ENCODE peak calls at places on chromosomes 12 and 14, in ten cellular contexts. C is CD4-positive, CD25-positive, alpha-beta regulatory T cell; A is mammary epithelial cell; H is RWPE2; X is dorsolateral prefrontal cortex; L is mesenchymal stem cell; E is prostate gland; F is effector memory CD4-positive, alpha-beta T cell; K is CD8-positive, alpha-beta memory T cell; P is tibial artery. D is an unnamed sample. For H3K27me3, the result is how much of the 10 kb centered on the place peaks cover.

GRCh38 chr12:120394483-120395367 is 25.8 kb upstream of the MSI1 start:
- DNase-seq in C (no peak), A (peak), H (no peak), X (no peak), L (no peak), E (peak), F (no peak), K (no peak), P (no peak), D (no peak)

GRCh38 chr12:49253033-49253623 is 11.8 kb upstream of the TUBA1C start:
- DNase-seq in C (no peak), A (peak), H (no peak), X (no peak), L (no peak), E (no peak), F (no peak), K (no peak), P (no peak), D (no peak)

GRCh38 chr14:49867831-49868719 is 15.5 kb upstream of the NEMF start:
- DNase-seq in C (peak), A (peak), H (peak), X (peak), L (peak), E (peak), F (peak), K (peak), P (peak), D (peak)

GRCh38 chr12:120978296-120979219 is at the start of gene HNF1A:
- DNase-seq in C (no peak), A (no peak), H (no peak), X (no peak), L (no peak), E (no peak), F (no peak), K (no peak), P (no peak), D (no peak)

GRCh38 chr14:23061995-23062394 is 4.7 kb upstream of the CDH24 start:
- DNase-seq in C (no peak), A (peak), H (peak), X (no peak), L (peak), E (peak), F (no peak), K (no peak), P (peak), D (no peak)

GRCh38 chr12:132955094-132955932 is 793 bp downstream of the ZNF605 start:
- DNase-seq in C (peak), A (peak), H (no peak), X (peak), L (peak), E (no peak), F (no peak), K (no peak), P (no peak), D (no peak)

GRCh38 chr14:31921251-31921650 is 155.9 kb upstream of the ARHGAP5 start:
- DNase-seq in C (no peak), A (no peak), H (no peak), X (no peak), L (no peak), E (no peak), F (no peak), K (no peak), P (no peak), D (no peak)

GRCh38 chr14:81434230-81434629 is 34.1 kb upstream of the STON2 start:
- DNase-seq in C (no peak), A (no peak), H (no peak), X (no peak), L (no peak), E (no peak), F (no peak), K (no peak), P (no peak), D (no peak)

GRCh38 chr12:26473291-26473690 is 277.9 kb downstream of the SSPN start:
- DNase-seq in C (no peak), A (peak), H (no peak), X (no peak), L (no peak), E (no peak), F (no peak), K (no peak), P (no peak), D (no peak)

GRCh38 chr12:48831257-48831656 is 13.0 kb downstream of the CACNB3 start:
- DNase-seq in C (no peak), A (no peak), H (no peak), X (no peak), L (no peak), E (no peak), F (no peak), K (no peak), P (no peak), D (no peak)

GRCh38 chr12:106442575-106442974 is 85.0 kb downstream of the POLR3B start:
- DNase-seq in C (no peak), A (peak), H (no peak), X (no peak), L (no peak), E (no peak), F (no peak), K (no peak), P (no peak), D (no peak)

GRCh38 chr14:74610866-74611671 is 968 bp downstream of the LTBP2 start:
- DNase-seq in C (peak), A (peak), H (peak), X (no peak), L (no peak), E (no peak), F (no peak), K (no peak), P (peak), D (no peak)

GRCh38 chr12:55745361-55746146 is 2.6 kb downstream of the GDF11 start:
- DNase-seq in C (no peak), A (no peak), H (no peak), X (no peak), L (peak), E (no peak), F (no peak), K (no peak), P (no peak), D (no peak)

GRCh38 chr12:97323154-97323553 is 139.4 kb upstream of the RMST start:
- DNase-seq in C (no peak), A (no peak), H (no peak), X (no peak), L (no peak), E (peak), F (no peak), K (no peak), P (no peak), D (no peak)

GRCh38 chr12:25929096-25929637 is 29.3 kb upstream of the RASSF8 start:
- DNase-seq in C (no peak), A (peak), H (no peak), X (no peak), L (no peak), E (no peak), F (no peak), K (no peak), P (no peak), D (no peak)

GRCh38 chr14:34461334-34462131 is 507 bp downstream of the SPTSSA start:
- DNase-seq in C (peak), A (peak), H (no peak), X (peak), L (peak), E (peak), F (peak), K (peak), P (peak), D (peak)

GRCh38 chr12:27531916-27532315 is 7.9 kb downstream of the PPFIBP1 start:
- DNase-seq in C (no peak), A (no peak), H (no peak), X (no peak), L (no peak), E (no peak), F (no peak), K (no peak), P (no peak), D (no peak)

GRCh38 chr14:89356496-89356895 is 60.5 kb downstream of the FOXN3 start:
- DNase-seq in C (no peak), A (no peak), H (no peak), X (no peak), L (no peak), E (no peak), F (no peak), K (no peak), P (no peak), D (no peak)

GRCh38 chr12:48996794-48997718 is 2.1 kb downstream of the DDN start:
- DNase-seq in C (peak), A (no peak), H (no peak), X (peak), L (peak), E (peak), F (peak), K (peak), P (peak), D (peak)

GRCh38 chr12:5059358-5059757 is 15.7 kb downstream of the KCNA5 start:
- DNase-seq in C (no peak), A (no peak), H (no peak), X (no peak), L (no peak), E (no peak), F (no peak), K (no peak), P (no peak), D (no peak)

GRCh38 chr12:92533280-92533890 is 169.4 kb upstream of the PLEKHG7 start:
- DNase-seq in C (no peak), A (no peak), H (no peak), X (no peak), L (no peak), E (no peak), F (no peak), K (no peak), P (no peak), D (no peak)

GRCh38 chr14:102509744-102510615 is at the start of gene ANKRD9:
- DNase-seq in C (peak), A (peak), H (peak), X (peak), L (peak), E (peak), F (peak), K (peak), P (peak), D (peak)

GRCh38 chr14:21090194-21090939 is 8.1 kb downstream of the ZNF219 start:
- DNase-seq in C (no peak), A (no peak), H (no peak), X (no peak), L (no peak), E (no peak), F (no peak), K (no peak), P (no peak), D (no peak)

GRCh38 chr12:112368856-112369255 is 13.4 kb downstream of the HECTD4 start:
- DNase-seq in C (no peak), A (no peak), H (no peak), X (no peak), L (no peak), E (no peak), F (no peak), K (no peak), P (no peak), D (no peak)

GRCh38 chr12:91833780-91834359 is 311.8 kb downstream of the BTG1 start:
- DNase-seq in C (no peak), A (no peak), H (no peak), X (no peak), L (no peak), E (no peak), F (no peak), K (no peak), P (no peak), D (no peak)

GRCh38 chr12:93634416-93634815 is 42.8 kb upstream of the CRADD start:
- DNase-seq in C (no peak), A (no peak), H (no peak), X (no peak), L (no peak), E (no peak), F (no peak), K (no peak), P (no peak), D (no peak)

GRCh38 chr12:49923878-49924610 is 20.3 kb upstream of the FAIM2 start:
- DNase-seq in C (no peak), A (no peak), H (no peak), X (no peak), L (no peak), E (no peak), F (no peak), K (no peak), P (peak), D (no peak)

GRCh38 chr12:69052613-69053408 is 119.8 kb upstream of the CPM start:
- DNase-seq in C (peak), A (peak), H (no peak), X (no peak), L (peak), E (peak), F (no peak), K (no peak), P (no peak), D (peak)

GRCh38 chr14:56487090-56487667 is 92.4 kb upstream of the TMEM260 start:
- DNase-seq in C (no peak), A (peak), H (no peak), X (no peak), L (peak), E (no peak), F (no peak), K (no peak), P (no peak), D (no peak)

GRCh38 chr12:95848575-95849388 is 10.0 kb upstream of the SNRPF start:
- DNase-seq in C (peak), A (peak), H (no peak), X (no peak), L (peak), E (peak), F (no peak), K (no peak), P (no peak), D (no peak)

DNA sequence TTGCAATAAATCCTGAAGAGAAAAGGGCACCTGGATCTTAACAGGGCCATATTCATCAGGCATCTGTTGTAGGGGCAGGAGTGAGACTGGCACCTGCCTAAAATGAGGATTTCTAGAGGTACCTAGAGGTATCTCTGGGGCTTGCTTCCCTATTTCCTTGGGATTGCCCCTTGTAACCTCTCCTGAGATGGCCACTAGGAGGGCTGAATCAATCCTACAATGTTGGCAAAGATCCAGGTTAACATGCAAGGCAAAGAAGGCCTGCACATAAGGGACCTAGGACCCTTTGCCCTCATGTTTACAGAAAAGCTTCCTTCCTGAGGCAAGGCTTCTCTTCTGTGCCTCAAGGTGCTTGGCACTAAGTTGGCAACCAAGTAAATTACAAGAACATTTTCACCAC is 25.8 kb upstream of the CLEC4E start:
- DNase-seq in C (no peak), A (no peak), H (no peak), X (no peak), L (no peak), E (no peak), F (no peak), K (no peak), P (no peak), D (no peak)
- H3K27ac ChIP-seq in C (no peak), A (no peak), H (no peak), X (no peak), L (no peak), E (no peak), F (no peak), K (no peak), P (no peak), D (no peak)

GRCh38 chr12:100213016-100213891 is 12.6 kb downstream of the ACTR6 start:
- DNase-seq in C (no peak), A (no peak), H (no peak), X (no peak), L (no peak), E (no peak), F (no peak), K (no peak), P (no peak), D (no peak)

GRCh38 chr12:100216337-100216736 is 15.7 kb downstream of the ACTR6 start:
- DNase-seq in C (no peak), A (no peak), H (no peak), X (no peak), L (no peak), E (no peak), F (no peak), K (no peak), P (no peak), D (no peak)

GRCh38 chr12:100215209-100215608 is 14.6 kb downstream of the ACTR6 start:
- DNase-seq in C (no peak), A (no peak), H (no peak), X (no peak), L (no peak), E (no peak), F (no peak), K (no peak), P (no peak), D (no peak)

GRCh38 chr12:100211698-100212097 is 11.1 kb downstream of the ACTR6 start:
- DNase-seq in C (no peak), A (no peak), H (no peak), X (no peak), L (no peak), E (no peak), F (no peak), K (no peak), P (no peak), D (no peak)

DNA sequence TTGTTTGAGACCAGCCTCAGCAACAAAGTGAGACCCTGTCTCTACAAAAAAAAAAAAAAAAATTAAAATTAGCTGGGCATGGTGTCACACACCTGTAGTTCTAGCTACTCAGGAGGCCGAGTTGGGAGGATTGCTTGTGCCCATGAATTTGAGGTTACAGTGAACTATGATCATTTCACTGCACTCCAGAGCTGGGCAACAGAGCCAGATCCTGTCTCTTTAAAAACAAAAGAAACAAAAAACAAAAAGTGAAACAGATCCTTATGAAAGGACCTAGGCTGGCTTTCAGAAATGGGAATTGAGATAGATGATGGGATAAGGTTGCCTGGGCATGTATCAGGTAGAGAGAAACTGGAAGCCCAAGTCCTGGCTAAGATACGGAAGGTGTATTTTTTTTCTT is 13.9 kb downstream of the ACTR6 start:
- DNase-seq in C (no peak), A (no peak), H (no peak), X (no peak), L (no peak), E (no peak), F (no peak), K (no peak), P (no peak), D (no peak)
- H3K4me3 ChIP-seq in C (no peak), A (no peak), H (no peak), X (no peak), L (no peak), E (no peak), F (no peak), K (no peak), P (no peak), D (no peak)

GRCh38 chr14:55272922-55273321 is 1.7 kb downstream of the FBXO34 start:
- DNase-seq in C (no peak), A (no peak), H (no peak), X (no peak), L (peak), E (no peak), F (no peak), K (no peak), P (no peak), D (no peak)

GRCh38 chr14:55271572-55272414 is 572 bp downstream of the FBXO34 start:
- DNase-seq in C (peak), A (peak), H (peak), X (peak), L (peak), E (peak), F (peak), K (peak), P (peak), D (peak)

GRCh38 chr14:55274760-55275159 is 3.5 kb downstream of the FBXO34 start:
- DNase-seq in C (no peak), A (peak), H (no peak), X (no peak), L (peak), E (no peak), F (no peak), K (no peak), P (no peak), D (no peak)

GRCh38 chr14:55272415-55272786 is 1.2 kb downstream of the FBXO34 start:
- DNase-seq in C (no peak), A (no peak), H (no peak), X (no peak), L (no peak), E (no peak), F (no peak), K (no peak), P (no peak), D (no peak)

DNA sequence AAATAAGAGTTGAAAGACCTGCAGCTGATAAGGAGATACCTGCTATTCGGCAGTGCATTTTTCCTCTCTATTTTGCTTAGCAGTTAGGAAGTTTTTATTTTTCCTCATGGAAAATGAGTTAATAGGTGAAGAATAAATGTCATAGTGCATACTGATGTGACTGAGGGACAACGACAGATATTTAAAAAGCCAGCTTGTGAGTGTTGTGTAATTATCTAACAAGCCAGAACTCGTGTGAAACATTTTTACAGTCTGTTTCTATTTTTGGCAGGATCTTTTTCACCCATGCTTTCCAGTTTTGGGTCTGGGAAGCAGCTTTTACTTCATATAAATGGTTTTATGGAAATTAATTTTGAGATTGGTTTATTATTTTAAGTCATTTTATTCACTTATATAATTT is 2.9 kb downstream of the FBXO34 start:
- DNase-seq in C (no peak), A (no peak), H (no peak), X (no peak), L (peak), E (no peak), F (no peak), K (no peak), P (no peak), D (no peak)
- H3K27me3 ChIP-seq in C (under half), A (under half), H (under half), X (under half), L (under half), E (under half), F (under half), K (under half), P (under half), D (under half)

GRCh38 chr12:131264625-131265024 is 310.9 kb downstream of the ADGRD1 start:
- DNase-seq in C (no peak), A (no peak), H (no peak), X (no peak), L (no peak), E (no peak), F (no peak), K (no peak), P (no peak), D (no peak)
- H3K27ac ChIP-seq in C (no peak), A (no peak), H (no peak), X (no peak), L (no peak), E (no peak), F (no peak), K (no peak), P (no peak), D (no peak)

DNA sequence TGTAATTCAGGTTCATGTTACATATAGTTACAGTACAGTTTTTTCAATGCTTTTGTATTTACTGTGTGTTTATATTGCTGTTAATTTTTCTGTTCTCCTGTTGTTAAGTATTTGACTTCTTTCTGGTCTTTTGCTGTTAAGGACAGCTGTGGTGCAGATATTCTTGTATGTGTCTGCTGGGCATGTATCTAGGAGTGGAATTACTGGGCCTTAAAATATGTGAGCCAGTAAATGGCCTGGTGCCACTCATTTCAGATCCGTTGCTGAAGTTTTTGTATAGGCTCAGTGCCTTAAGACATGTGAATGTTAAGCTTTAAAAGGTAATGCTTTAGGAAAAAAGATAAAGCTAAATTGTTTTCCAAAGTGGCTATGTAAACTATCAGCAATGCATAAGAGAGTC is 87.3 kb downstream of the TTLL5 start:
- DNase-seq in C (no peak), A (no peak), H (no peak), X (no peak), L (no peak), E (no peak), F (no peak), K (no peak), P (no peak), D (no peak)
- H3K4me3 ChIP-seq in C (no peak), A (no peak), H (no peak), X (no peak), L (no peak), E (no peak), F (no peak), K (no peak), P (no peak), D (no peak)